ENCODE peak calls at places on chromosomes 5 and 9, in five cellular contexts. One of them, this sample, is unnamed.

GRCh38 chr9:121645003-121645402 is 6.4 kb upstream of the DAB2IP start:
- DNase-seq in upper lobe of left lung: no peak
- DNase-seq in uterus: peak
- DNase-seq in GM12865: no peak
- DNase-seq in hepatocyte: no peak
- DNase-seq in this sample: no peak

GRCh38 chr5:123035950-123036390 is 555 bp downstream of the PPIC start:
- DNase-seq in upper lobe of left lung: peak
- DNase-seq in uterus: peak
- DNase-seq in GM12865: peak
- DNase-seq in hepatocyte: peak
- DNase-seq in this sample: peak

GRCh38 chr5:97745817-97746216 is 562.8 kb upstream of the RIOK2 start:
- DNase-seq in GM12865: no peak
- DNase-seq in uterus: no peak
- DNase-seq in upper lobe of left lung: no peak
- DNase-seq in hepatocyte: no peak
- DNase-seq in this sample: peak

GRCh38 chr5:59760798-59761348 is 132.7 kb downstream of the PDE4D start:
- DNase-seq in GM12865: peak
- DNase-seq in hepatocyte: peak
- DNase-seq in uterus: no peak
- DNase-seq in upper lobe of left lung: no peak
- DNase-seq in this sample: peak

GRCh38 chr5:72108200-72109050 is 1.1 kb downstream of the MAP1B start:
- DNase-seq in hepatocyte: peak
- DNase-seq in GM12865: no peak
- DNase-seq in uterus: peak
- DNase-seq in upper lobe of left lung: peak
- DNase-seq in this sample: peak

GRCh38 chr5:123571927-123572326 is 60.0 kb downstream of the CSNK1G3 start:
- DNase-seq in uterus: no peak
- DNase-seq in GM12865: peak
- DNase-seq in upper lobe of left lung: no peak
- DNase-seq in hepatocyte: no peak
- DNase-seq in this sample: no peak

GRCh38 chr9:114098021-114098659 is 952 bp downstream of the KIF12 start:
- DNase-seq in upper lobe of left lung: peak
- DNase-seq in uterus: peak
- DNase-seq in GM12865: no peak
- DNase-seq in hepatocyte: peak
- DNase-seq in this sample: no peak

GRCh38 chr5:38292228-38292627 is 33.9 kb downstream of the EGFLAM start:
- DNase-seq in GM12865: no peak
- DNase-seq in hepatocyte: no peak
- DNase-seq in upper lobe of left lung: no peak
- DNase-seq in uterus: no peak
- DNase-seq in this sample: no peak

GRCh38 chr5:530556-530955 is 6.3 kb upstream of the SLC9A3 start:
- DNase-seq in GM12865: no peak
- DNase-seq in uterus: no peak
- DNase-seq in upper lobe of left lung: peak
- DNase-seq in hepatocyte: no peak
- DNase-seq in this sample: no peak

GRCh38 chr5:33240552-33240951 is 200.2 kb upstream of the TARS1 start:
- DNase-seq in hepatocyte: no peak
- DNase-seq in uterus: no peak
- DNase-seq in GM12865: no peak
- DNase-seq in upper lobe of left lung: no peak
- DNase-seq in this sample: peak

GRCh38 chr9:7137040-7137439 is 379.3 kb downstream of the KDM4C start:
- DNase-seq in GM12865: no peak
- DNase-seq in upper lobe of left lung: no peak
- DNase-seq in uterus: no peak
- DNase-seq in hepatocyte: no peak
- DNase-seq in this sample: no peak

GRCh38 chr5:38595149-38595725 is 38.8 kb upstream of the LIFR start:
- DNase-seq in upper lobe of left lung: no peak
- DNase-seq in hepatocyte: no peak
- DNase-seq in uterus: no peak
- DNase-seq in GM12865: no peak
- DNase-seq in this sample: peak

GRCh38 chr9:93951655-93952118 is 3.5 kb downstream of the BARX1 start:
- DNase-seq in uterus: no peak
- DNase-seq in hepatocyte: no peak
- DNase-seq in GM12865: no peak
- DNase-seq in upper lobe of left lung: peak
- DNase-seq in this sample: no peak

GRCh38 chr9:127178646-127179632 is 56.5 kb upstream of the ANGPTL2 start:
- DNase-seq in hepatocyte: peak
- DNase-seq in upper lobe of left lung: no peak
- DNase-seq in GM12865: no peak
- DNase-seq in uterus: peak
- DNase-seq in this sample: no peak

GRCh38 chr5:158013303-158013702 is 154.4 kb upstream of the CLINT1 start:
- DNase-seq in hepatocyte: no peak
- DNase-seq in GM12865: no peak
- DNase-seq in uterus: no peak
- DNase-seq in upper lobe of left lung: no peak
- DNase-seq in this sample: no peak

GRCh38 chr9:93223241-93224180 is 39.6 kb downstream of the WNK2 start:
- DNase-seq in hepatocyte: peak
- DNase-seq in upper lobe of left lung: no peak
- DNase-seq in uterus: no peak
- DNase-seq in GM12865: no peak
- DNase-seq in this sample: peak

GRCh38 chr5:22250528-22250927 is 602.6 kb downstream of the CDH12 start:
- DNase-seq in uterus: no peak
- DNase-seq in hepatocyte: no peak
- DNase-seq in upper lobe of left lung: no peak
- DNase-seq in GM12865: no peak
- DNase-seq in this sample: no peak

GRCh38 chr9:136617746-136618577 is 44.8 kb upstream of the EGFL7 start:
- DNase-seq in upper lobe of left lung: peak
- DNase-seq in GM12865: peak
- DNase-seq in hepatocyte: no peak
- DNase-seq in uterus: no peak
- DNase-seq in this sample: no peak

DNA sequence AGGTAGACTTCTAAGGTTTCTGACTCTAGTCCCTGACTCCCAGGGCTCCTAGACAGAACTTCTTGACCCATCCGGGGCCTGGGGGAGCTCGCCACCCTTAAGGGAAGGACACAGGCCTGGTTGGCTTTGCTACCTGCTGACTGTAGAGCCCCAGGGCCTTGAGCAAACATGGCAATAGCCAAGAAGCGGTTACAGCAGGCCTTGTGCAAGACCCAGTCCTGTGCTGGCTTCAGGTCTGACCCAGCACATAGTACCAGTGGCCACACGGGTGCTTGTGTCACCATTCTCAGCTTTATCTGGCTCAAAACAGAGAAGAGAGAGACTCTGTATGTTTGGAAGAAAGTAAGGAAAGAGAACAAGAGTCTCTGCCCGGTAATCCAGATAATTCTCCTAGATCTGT is 41.8 kb downstream of the AP3B1 start:
- DNase-seq in GM12865: no peak
- DNase-seq in uterus: no peak
- DNase-seq in upper lobe of left lung: no peak
- DNase-seq in hepatocyte: no peak
- DNase-seq in this sample: no peak
- TF ChIP-seq CTCF in GM12865: no peak
- TF ChIP-seq CTCF in uterus: no peak
- TF ChIP-seq CTCF in upper lobe of left lung: no peak
- TF ChIP-seq CTCF in hepatocyte: no peak
- TF ChIP-seq CTCF in this sample: no peak

DNA sequence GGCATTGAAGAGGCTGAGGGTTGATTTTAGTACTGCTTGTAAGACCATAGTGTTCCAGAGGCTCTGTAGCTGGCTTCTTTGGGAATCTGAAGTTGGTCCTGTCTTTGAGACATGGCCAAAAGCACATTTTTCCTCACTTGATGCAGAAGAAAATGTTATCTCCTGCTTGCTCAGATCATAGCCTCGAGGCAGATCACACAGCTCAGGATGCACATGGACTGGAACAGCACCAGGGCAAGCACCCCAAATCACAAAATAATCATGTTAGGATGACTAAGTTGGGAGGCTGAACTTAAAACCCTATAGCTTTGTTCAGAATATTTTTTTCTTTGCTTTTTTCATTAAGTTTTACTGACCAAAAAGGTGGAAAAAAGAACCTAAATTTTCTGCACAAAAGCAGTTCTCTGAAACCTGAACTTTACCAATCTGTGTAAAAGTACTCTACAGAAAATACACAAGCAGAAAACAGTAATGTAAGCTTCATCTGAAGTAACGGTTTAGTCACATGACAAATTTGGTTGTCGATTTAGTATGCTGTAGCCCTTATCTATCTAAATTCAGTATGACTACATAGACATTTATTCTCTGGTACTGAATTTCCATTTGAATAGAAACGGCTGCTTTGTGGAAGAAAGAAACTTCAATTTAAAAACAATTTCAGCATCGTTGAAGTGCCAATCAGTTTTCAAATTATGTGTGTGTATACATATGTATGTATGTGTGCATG is 3.4 kb downstream of the KLHL9 start:
- DNase-seq in hepatocyte: no peak
- DNase-seq in GM12865: no peak
- DNase-seq in upper lobe of left lung: no peak
- DNase-seq in uterus: no peak
- DNase-seq in this sample: no peak
- H3K4me3 ChIP-seq in hepatocyte: no peak
- H3K4me3 ChIP-seq in GM12865: peak
- H3K4me3 ChIP-seq in upper lobe of left lung: no peak
- H3K4me3 ChIP-seq in uterus: no peak
- H3K4me3 ChIP-seq in this sample: no peak

GRCh38 chr5:13658761-13659160 is 285.7 kb downstream of the DNAH5 start:
- DNase-seq in GM12865: no peak
- DNase-seq in upper lobe of left lung: no peak
- DNase-seq in uterus: no peak
- DNase-seq in hepatocyte: no peak
- DNase-seq in this sample: no peak

GRCh38 chr5:13648822-13649221 is 295.7 kb downstream of the DNAH5 start:
- DNase-seq in uterus: no peak
- DNase-seq in upper lobe of left lung: no peak
- DNase-seq in GM12865: no peak
- DNase-seq in hepatocyte: no peak
- DNase-seq in this sample: no peak

GRCh38 chr5:13659391-13659790 is 285.1 kb downstream of the DNAH5 start:
- DNase-seq in uterus: no peak
- DNase-seq in hepatocyte: no peak
- DNase-seq in GM12865: no peak
- DNase-seq in upper lobe of left lung: no peak
- DNase-seq in this sample: peak

DNA sequence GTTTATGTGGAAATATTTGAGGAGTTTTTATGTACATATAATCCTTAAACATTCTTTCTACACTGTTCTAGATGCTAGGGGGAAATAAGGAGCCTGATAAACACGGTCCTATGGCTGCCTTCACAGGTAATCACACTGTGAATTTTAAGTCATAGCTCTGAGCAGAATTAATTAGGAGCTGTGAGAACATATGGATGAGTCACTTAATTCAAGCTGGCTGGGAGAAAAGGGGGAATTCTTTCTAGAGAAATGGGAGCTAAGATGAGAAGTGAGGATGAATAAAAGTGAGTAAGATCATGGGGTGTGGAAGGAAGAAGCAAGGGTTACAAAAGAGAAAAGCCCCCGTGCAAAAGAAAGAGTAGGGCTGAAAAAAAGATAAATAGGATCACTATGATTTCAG is 290.8 kb downstream of the DNAH5 start:
- DNase-seq in uterus: no peak
- DNase-seq in hepatocyte: no peak
- DNase-seq in upper lobe of left lung: no peak
- DNase-seq in GM12865: no peak
- DNase-seq in this sample: no peak
- TF ChIP-seq CTCF in uterus: no peak
- TF ChIP-seq CTCF in hepatocyte: no peak
- TF ChIP-seq CTCF in upper lobe of left lung: no peak
- TF ChIP-seq CTCF in GM12865: no peak
- TF ChIP-seq CTCF in this sample: no peak

DNA sequence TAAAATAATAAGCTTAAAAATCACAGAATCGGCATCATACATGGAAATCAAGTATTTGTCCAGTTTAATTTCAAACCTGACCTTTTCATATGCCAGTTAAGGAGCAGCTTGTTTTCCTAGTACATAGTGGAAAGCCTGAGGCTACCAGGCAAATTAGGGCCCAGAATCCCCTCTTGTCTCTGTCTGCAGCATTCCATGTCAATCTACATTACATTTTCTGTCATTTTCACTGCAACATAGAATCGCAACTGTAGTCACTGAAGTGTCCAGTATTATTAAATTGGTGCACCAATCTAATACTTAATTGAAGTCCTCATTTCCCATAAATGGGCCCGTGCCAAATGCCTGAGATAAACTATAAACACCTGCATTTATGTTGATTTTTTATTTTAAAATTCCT is 1352.2 kb upstream of the ACO1 start:
- DNase-seq in hepatocyte: no peak
- DNase-seq in upper lobe of left lung: no peak
- DNase-seq in uterus: no peak
- DNase-seq in GM12865: no peak
- DNase-seq in this sample: no peak
- H3K4me3 ChIP-seq in hepatocyte: no peak
- H3K4me3 ChIP-seq in upper lobe of left lung: no peak
- H3K4me3 ChIP-seq in uterus: no peak
- H3K4me3 ChIP-seq in GM12865: no peak
- H3K4me3 ChIP-seq in this sample: no peak

GRCh38 chr9:87667164-87667738 is 58.7 kb upstream of the CTSL start:
- DNase-seq in GM12865: peak
- DNase-seq in upper lobe of left lung: no peak
- DNase-seq in hepatocyte: peak
- DNase-seq in uterus: no peak
- DNase-seq in this sample: no peak
- TF ChIP-seq CTCF in GM12865: peak
- TF ChIP-seq CTCF in upper lobe of left lung: peak
- TF ChIP-seq CTCF in hepatocyte: peak
- TF ChIP-seq CTCF in uterus: no peak
- TF ChIP-seq CTCF in this sample: peak

GRCh38 chr5:150217041-150217440 is 27.2 kb downstream of the SLC6A7 start:
- DNase-seq in uterus: no peak
- DNase-seq in upper lobe of left lung: no peak
- DNase-seq in hepatocyte: no peak
- DNase-seq in GM12865: no peak
- DNase-seq in this sample: no peak
- H3K4me3 ChIP-seq in uterus: no peak
- H3K4me3 ChIP-seq in upper lobe of left lung: no peak
- H3K4me3 ChIP-seq in hepatocyte: no peak
- H3K4me3 ChIP-seq in GM12865: no peak
- H3K4me3 ChIP-seq in this sample: no peak

DNA sequence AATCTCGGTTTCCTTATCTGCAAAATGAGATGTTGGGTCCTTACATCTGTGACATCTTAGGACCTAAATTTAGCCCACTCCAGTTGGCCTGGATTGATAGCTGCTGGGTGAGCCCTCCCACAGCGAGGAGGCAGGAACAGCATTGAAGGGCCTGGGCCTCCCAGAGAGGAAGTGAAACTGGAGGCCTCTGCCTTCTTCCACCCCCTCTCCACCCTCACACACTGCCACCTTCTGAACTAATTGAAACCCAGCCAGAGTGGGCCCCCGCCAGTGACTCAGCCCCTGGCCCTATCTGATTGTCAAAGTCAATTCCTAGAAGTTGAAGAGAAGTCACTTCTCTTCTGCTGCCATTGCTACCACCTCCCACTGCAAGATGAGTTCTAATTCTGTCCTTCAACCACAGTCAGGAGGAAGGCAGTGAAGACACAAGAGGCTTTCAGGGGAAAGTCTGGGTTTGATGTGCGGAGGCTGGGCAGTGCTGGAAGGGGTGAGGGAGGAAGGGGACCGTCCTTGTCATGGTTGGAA is 55.2 kb upstream of the NEK6 start:
- DNase-seq in GM12865: peak
- DNase-seq in upper lobe of left lung: no peak
- DNase-seq in hepatocyte: no peak
- DNase-seq in uterus: no peak
- DNase-seq in this sample: peak
- TF ChIP-seq CTCF in GM12865: peak
- TF ChIP-seq CTCF in upper lobe of left lung: no peak
- TF ChIP-seq CTCF in hepatocyte: no peak
- TF ChIP-seq CTCF in uterus: no peak
- TF ChIP-seq CTCF in this sample: no peak